ENCODE peak calls at places on chromosomes 13 and 19, in four cellular contexts. Q is IMR-90, Z is upper lobe of left lung, I is body of pancreas. W is an unnamed sample.

GRCh38 chr19:5094768-5095567 is 126.1 kb downstream of the KDM4B start:
- DNase-seq in Q (no peak), Z (no peak), I (no peak), W (no peak)

GRCh38 chr13:67119481-67119883 is 110.7 kb downstream of the PCDH9 start:
- DNase-seq in Q (peak; percentile 96), Z (no peak), I (no peak), W (no peak)

GRCh38 chr13:108960006-108960405 is 330.6 kb downstream of the MYO16 start:
- DNase-seq in Q (no peak), Z (no peak), I (no peak), W (no peak)

GRCh38 chr13:99366075-99366987 is 59.1 kb upstream of the GPR183 start:
- DNase-seq in Q (no peak), Z (no peak), I (no peak), W (no peak)

GRCh38 chr13:26872444-26873173 is 112.0 kb upstream of the GPR12 start:
- DNase-seq in Q (peak; percentile 31), Z (peak; percentile 34), I (peak; percentile 20), W (peak; percentile 80)

GRCh38 chr19:13817615-13818371 is 22.6 kb downstream of the ZSWIM4 start:
- DNase-seq in Q (no peak), Z (peak; percentile 87), I (peak; percentile 86), W (no peak)

GRCh38 chr13:40026741-40027140 is 371.3 kb downstream of the COG6 start:
- DNase-seq in Q (no peak), Z (no peak), I (no peak), W (no peak)

GRCh38 chr13:58855283-58855682 is 1223.7 kb downstream of the PCDH17 start:
- DNase-seq in Q (no peak), Z (no peak), I (no peak), W (no peak)

GRCh38 chr13:39209731-39210633 is 171.7 kb downstream of the NHLRC3 start:
- DNase-seq in Q (peak; percentile 11), Z (no peak), I (no peak), W (no peak)

GRCh38 chr13:47087841-47088240 is 191.0 kb upstream of the HTR2A start:
- DNase-seq in Q (peak; percentile 81), Z (no peak), I (no peak), W (peak; percentile 2)

GRCh38 chr13:37595162-37595561 is 3.4 kb downstream of the POSTN start:
- DNase-seq in Q (peak; percentile 47), Z (no peak), I (no peak), W (no peak)

GRCh38 chr19:15123900-15124299 is 16.7 kb downstream of the SYDE1 start:
- DNase-seq in Q (no peak), Z (no peak), I (peak; percentile 67), W (no peak)

GRCh38 chr13:71674776-71675352 is 192.1 kb downstream of the DACH1 start:
- DNase-seq in Q (no peak), Z (no peak), I (no peak), W (no peak)

GRCh38 chr13:60584976-60585375 is 188.0 kb downstream of the TDRD3 start:
- DNase-seq in Q (no peak), Z (no peak), I (no peak), W (peak; percentile 42)

GRCh38 chr13:85223883-85224656 is 575.1 kb downstream of the SLITRK6 start:
- DNase-seq in Q (peak; percentile 15), Z (no peak), I (no peak), W (no peak)

GRCh38 chr19:30249911-30250310 is 122.3 kb upstream of the ZNF536 start:
- DNase-seq in Q (no peak), Z (no peak), I (no peak), W (no peak)

GRCh38 chr19:4505570-4506448 is 12.5 kb downstream of the PLIN4 start:
- DNase-seq in Q (no peak), Z (no peak), I (no peak), W (no peak)

GRCh38 chr19:43561144-43561970 is 14.0 kb downstream of the XRCC1 start:
- DNase-seq in Q (no peak), Z (no peak), I (no peak), W (no peak)

GRCh38 chr19:39740395-39740794 is 2.6 kb upstream of the CLC start:
- DNase-seq in Q (no peak), Z (no peak), I (no peak), W (no peak)

GRCh38 chr19:19849056-19849455 is 16.6 kb upstream of the ZNF253 start:
- DNase-seq in Q (no peak), Z (no peak), I (no peak), W (no peak)

GRCh38 chr19:50777830-50778303 is 7.6 kb downstream of the GPR32 start:
- DNase-seq in Q (peak; percentile 14), Z (no peak), I (no peak), W (peak; percentile 75)

DNA sequence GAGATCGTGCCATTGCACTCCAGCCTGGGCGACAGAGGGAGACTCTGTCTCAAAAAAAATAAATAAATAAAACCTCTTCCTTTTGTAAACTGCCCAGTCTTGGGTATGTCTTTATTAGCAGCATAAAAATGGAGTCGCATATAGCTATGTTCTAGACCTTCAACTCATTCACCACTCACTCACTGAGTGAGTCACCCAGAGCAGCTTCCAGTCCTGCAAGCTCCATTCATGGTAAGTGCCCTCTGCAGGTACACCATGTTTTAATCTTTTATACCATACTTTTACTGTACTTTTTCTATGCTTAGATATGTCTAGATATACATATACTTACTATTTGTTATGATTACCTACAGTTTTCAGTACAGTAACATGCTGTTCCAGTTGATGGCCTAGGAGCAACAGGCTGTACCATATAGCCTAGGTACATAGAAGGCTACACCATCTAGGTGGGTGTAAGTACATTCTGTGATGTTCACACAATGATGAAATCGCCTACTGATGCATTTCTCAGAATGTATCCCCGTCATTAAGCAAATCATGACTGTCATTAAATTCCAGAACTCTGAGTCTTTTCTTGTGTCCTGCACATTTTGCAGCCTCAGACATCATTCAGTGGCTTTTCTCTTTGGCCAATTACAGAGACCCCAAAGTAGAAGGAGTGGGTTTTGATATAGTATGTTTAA is 13.7 kb upstream of the FARP1 start:
- DNase-seq in Q (peak; percentile 77), Z (no peak), I (no peak), W (no peak)
- TF ChIP-seq POLR2A in Q (no peak), Z (no peak), I (no peak), W (no peak)

DNA sequence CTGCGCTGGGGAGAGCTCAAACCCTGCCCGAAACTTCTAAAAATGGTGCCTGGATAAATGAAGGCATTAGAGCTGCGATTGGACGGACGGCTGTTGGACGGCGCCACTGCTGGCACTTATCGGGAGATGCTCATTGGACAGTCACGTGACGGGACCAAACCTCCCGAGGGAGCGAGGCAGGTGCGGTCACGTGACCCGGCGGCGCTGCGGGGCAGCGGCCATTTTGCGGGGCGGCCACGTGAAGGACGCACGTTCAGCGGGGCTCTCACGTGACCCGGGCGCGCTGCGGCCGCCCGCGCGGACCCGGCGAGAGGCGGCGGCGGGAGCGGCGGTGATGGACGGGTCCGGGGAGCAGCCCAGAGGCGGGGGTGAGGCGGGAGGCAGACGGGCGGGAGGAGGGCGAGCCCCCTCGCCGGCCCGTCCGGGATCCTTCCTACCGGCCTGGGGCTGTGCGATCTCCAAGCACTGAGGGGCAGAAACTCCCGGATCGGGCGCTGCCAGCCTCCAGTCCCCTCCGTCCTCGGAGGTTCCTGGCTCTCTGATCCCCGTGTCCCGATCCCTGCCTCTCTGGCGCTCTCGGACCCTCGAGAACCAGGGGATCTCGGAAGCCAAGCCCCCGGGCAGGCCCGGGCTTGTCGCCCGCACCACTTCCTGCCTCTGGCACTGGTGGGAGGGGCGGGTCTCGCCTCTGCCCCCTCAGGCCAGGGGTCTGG is at the start of gene BAX:
- DNase-seq in Q (peak; percentile 93), Z (peak; percentile 97), I (peak; percentile 98), W (peak; percentile 96)
- TF ChIP-seq POLR2A in Q (peak; percentile 73), Z (peak; percentile 81), I (no peak), W (peak; percentile 53)

GRCh38 chr19:1052349-1052967 is 12.6 kb downstream of the ABCA7 start:
- DNase-seq in Q (no peak), Z (no peak), I (no peak), W (no peak)
- TF ChIP-seq POLR2A in Q (no peak), Z (no peak), I (no peak), W (no peak)

GRCh38 chr19:45279587-45280192 is 28.6 kb downstream of the MARK4 start:
- DNase-seq in Q (no peak), Z (no peak), I (no peak), W (no peak)
- TF ChIP-seq POLR2A in Q (no peak), Z (no peak), I (no peak), W (no peak)

W was measured in NB4.